ENCODE peak calls at places on chromosomes 2 and 18, in eight cellular contexts. Y, L, P, E, K, M, W and I are unnamed samples.

GRCh38 chr18:67805261-67805660 is 288.7 kb upstream of the DSEL start:
- DNase-seq in P (no peak), E (no peak), M (no peak), K (no peak), Y (no peak), W (peak), L (no peak), I (no peak)

GRCh38 chr2:23614701-23615100 is 229.7 kb downstream of the KLHL29 start:
- DNase-seq in L (no peak), M (no peak), W (no peak), E (no peak), Y (no peak), P (no peak), K (no peak), I (no peak)

GRCh38 chr2:159783559-159783958 is 14.4 kb downstream of the CD302 start:
- DNase-seq in L (no peak), Y (no peak), M (no peak), W (no peak), P (no peak), E (no peak), K (no peak), I (no peak)

GRCh38 chr18:57928466-57928865 is 115.6 kb upstream of the NEDD4L start:
- DNase-seq in E (no peak), K (no peak), Y (no peak), P (no peak), M (no peak), W (no peak), L (no peak), I (no peak)

GRCh38 chr2:61356958-61357350 is 113.9 kb downstream of the USP34 start:
- DNase-seq in E (no peak), Y (peak), W (no peak), P (no peak), M (no peak), L (no peak), K (no peak), I (no peak)

GRCh38 chr18:9546468-9546867 is 67.9 kb downstream of the PPP4R1 start:
- DNase-seq in K (no peak), P (no peak), W (no peak), L (no peak), M (no peak), E (no peak), Y (no peak), I (no peak)

GRCh38 chr2:36393738-36394256 is 38.2 kb downstream of the CRIM1 start:
- DNase-seq in L (no peak), K (no peak), P (peak), M (no peak), W (no peak), Y (no peak), E (no peak), I (no peak)

GRCh38 chr2:196268538-196269338 is 97.4 kb upstream of the STK17B start:
- DNase-seq in K (no peak), M (peak), W (no peak), E (no peak), P (no peak), Y (peak), L (no peak), I (no peak)

GRCh38 chr2:127671557-127672302 is 3.6 kb downstream of the LIMS2 start:
- DNase-seq in Y (no peak), K (no peak), M (no peak), L (peak), E (no peak), W (no peak), P (no peak), I (no peak)

GRCh38 chr2:69582582-69583176 is 60.9 kb downstream of the AAK1 start:
- DNase-seq in M (no peak), K (no peak), E (no peak), Y (peak), L (peak), P (no peak), W (no peak), I (no peak)

GRCh38 chr2:237616373-237617304 is 10.7 kb upstream of the LRRFIP1 start:
- DNase-seq in L (no peak), W (no peak), E (no peak), P (peak), Y (peak), K (no peak), M (no peak), I (no peak)

GRCh38 chr2:211435331-211435730 is 878.9 kb downstream of the CPS1 start:
- DNase-seq in L (no peak), Y (no peak), W (no peak), M (no peak), E (no peak), P (no peak), K (no peak), I (no peak)

GRCh38 chr18:65725421-65726050 is 25.3 kb upstream of the CDH7 start:
- DNase-seq in W (peak), E (peak), M (no peak), P (no peak), K (no peak), L (peak), Y (no peak), I (no peak)

GRCh38 chr2:215359576-215359922 is 47.7 kb downstream of the ATIC start:
- DNase-seq in P (no peak), E (no peak), M (no peak), K (no peak), W (no peak), Y (no peak), L (no peak), I (no peak)

GRCh38 chr2:120465989-120466703 is 120.2 kb downstream of the INHBB start:
- DNase-seq in K (no peak), Y (no peak), P (no peak), M (no peak), L (no peak), E (no peak), W (no peak), I (no peak)
- TF ChIP-seq POLR2A in K (no peak), Y (no peak), P (no peak), M (no peak), L (no peak), E (no peak), W (no peak), I (no peak)

GRCh38 chr2:171893196-171893823 is 734 bp downstream of the SLC25A12 start:
- DNase-seq in Y (no peak), L (no peak), M (no peak), E (no peak), W (no peak), P (no peak), K (peak), I (no peak)

GRCh38 chr2:171894612-171894947 is 536 bp upstream of the SLC25A12 start:
- DNase-seq in P (no peak), Y (no peak), K (no peak), M (no peak), L (no peak), W (peak), E (no peak), I (no peak)

GRCh38 chr2:171889808-171890207 is 4.2 kb downstream of the SLC25A12 start:
- DNase-seq in Y (no peak), W (no peak), M (no peak), P (no peak), K (no peak), E (no peak), L (no peak), I (no peak)

GRCh38 chr2:171895781-171896180 is 1.7 kb upstream of the SLC25A12 start:
- DNase-seq in E (no peak), W (no peak), L (no peak), Y (no peak), K (no peak), P (no peak), M (no peak), I (no peak)

GRCh38 chr2:171893824-171894611 is at the start of gene SLC25A12:
- DNase-seq in L (peak), M (peak), E (peak), P (peak), Y (peak), W (peak), K (peak), I (peak)
- TF ChIP-seq POLR2A in L (peak), M (peak), E (peak), P (peak), Y (peak), W (peak), K (peak), I (peak)

DNA sequence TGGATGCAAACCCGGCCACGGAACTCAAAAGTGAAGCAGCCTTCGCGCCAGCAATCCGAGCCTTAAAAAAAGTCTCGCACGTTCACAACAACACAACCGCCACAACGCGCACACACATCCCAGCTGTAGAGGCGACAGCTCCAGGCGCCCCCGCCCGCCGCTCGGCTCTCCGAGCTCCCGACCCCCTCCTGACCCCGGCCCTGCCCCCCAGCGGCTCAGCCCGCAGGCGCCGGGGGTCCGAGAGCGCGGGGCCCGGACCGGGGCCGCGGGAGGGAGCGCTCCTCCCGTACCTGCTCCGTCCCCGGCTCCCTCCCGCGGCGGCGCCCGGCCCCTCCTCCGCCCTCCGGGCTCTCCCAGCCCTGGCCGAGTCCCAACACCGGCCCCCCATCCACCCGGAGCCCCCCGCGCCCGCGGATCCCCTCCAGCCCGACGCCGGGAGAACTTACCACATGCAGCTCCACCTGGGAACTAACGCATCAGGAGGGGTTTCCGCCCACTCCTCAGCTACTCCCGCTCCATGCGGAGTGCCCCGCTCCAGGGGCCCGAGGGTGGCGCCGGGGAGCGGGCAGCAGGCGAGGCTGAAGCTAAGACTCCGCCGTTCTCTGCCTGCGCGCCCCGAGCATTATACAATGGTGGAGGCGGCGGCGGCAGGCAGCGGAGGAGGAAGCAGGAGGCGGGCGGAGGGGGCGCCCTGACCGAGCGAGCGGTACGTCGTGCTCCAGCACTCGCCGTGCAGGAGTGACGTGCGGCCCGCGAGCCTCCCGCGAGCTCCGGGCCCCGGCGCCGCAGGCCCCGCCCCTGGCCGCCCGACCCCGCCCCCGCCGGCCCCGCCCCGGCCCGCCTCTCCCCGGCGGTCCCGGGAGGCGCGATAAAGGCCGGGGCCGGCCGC is at the start of gene SERTAD2:
- DNase-seq in Y (peak), W (peak), K (peak), L (peak), M (peak), P (peak), E (peak), I (peak)
- TF ChIP-seq POLR2A in Y (no peak), W (peak), K (peak), L (peak), M (peak), P (peak), E (peak), I (peak)

DNA sequence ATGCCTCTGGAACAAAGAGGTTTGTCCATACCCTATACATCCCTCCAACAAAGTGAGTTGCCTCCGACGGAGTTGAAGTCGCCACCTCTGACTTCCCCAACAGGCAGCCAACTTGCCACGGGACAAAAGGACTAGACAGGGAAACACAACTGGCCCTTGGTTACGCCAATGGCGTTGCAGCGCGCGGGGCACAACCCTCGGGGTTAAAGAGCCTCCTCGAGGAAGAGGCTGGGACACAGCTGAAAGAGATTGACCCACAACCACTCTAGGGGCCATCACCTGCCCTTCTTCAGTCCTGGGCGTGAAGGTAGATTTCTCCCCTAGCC is 545 bp downstream of the GTF3C2 start:
- DNase-seq in W (peak), E (no peak), P (peak), Y (peak), M (no peak), L (peak), K (no peak), I (no peak)
- TF ChIP-seq POLR2A in W (no peak), E (no peak), P (no peak), Y (no peak), M (no peak), L (no peak), K (no peak), I (no peak)